ENCODE peak calls at places on chromosomes 12 and 14, in eight cellular contexts. O is Daoy; V is GM04504; U is memory B cell; J is activated CD4-positive, CD25-positive, alpha-beta regulatory T cell; I is activated T-helper 1 cell treated with Interleukin-2 at 50 U/mL for 16 hours; W is naive B cell; M is EL. Y is an unnamed sample.

GRCh38 chr14:91392623-91393303 is 24.9 kb downstream of the CCDC88C start:
- DNase-seq in O (no peak), V (no peak), U (no peak), J (no peak), I (no peak), W (no peak), M (no peak), Y (no peak)

GRCh38 chr12:88854260-88854659 is 274.0 kb upstream of the KITLG start:
- DNase-seq in O (peak; percentile 10), V (peak; percentile 72), U (no peak), J (no peak), I (no peak), W (no peak), M (peak; percentile 89), Y (peak; percentile 87)

GRCh38 chr12:53560386-53560785 is 53.1 kb upstream of the NPFF start:
- DNase-seq in O (peak; percentile 34), V (no peak), U (no peak), J (no peak), I (no peak), W (no peak), M (peak; percentile 74), Y (peak; percentile 62)

GRCh38 chr12:49348781-49349180 is 2.1 kb downstream of the DNAJC22 start:
- DNase-seq in O (no peak), V (no peak), U (no peak), J (no peak), I (no peak), W (no peak), M (no peak), Y (no peak)

GRCh38 chr12:78308701-78309100 is 478.0 kb downstream of the NAV3 start:
- DNase-seq in O (no peak), V (no peak), U (no peak), J (no peak), I (no peak), W (no peak), M (no peak), Y (no peak)

GRCh38 chr14:77950371-77950770 is 150.5 kb downstream of the ADCK1 start:
- DNase-seq in O (no peak), V (no peak), U (no peak), J (no peak), I (no peak), W (no peak), M (no peak), Y (no peak)

GRCh38 chr12:132740652-132741051 is 21.0 kb downstream of the ANKLE2 start:
- DNase-seq in O (no peak), V (no peak), U (no peak), J (no peak), I (no peak), W (no peak), M (no peak), Y (no peak)

GRCh38 chr12:5030066-5030465 is 13.6 kb upstream of the KCNA5 start:
- DNase-seq in O (no peak), V (no peak), U (no peak), J (no peak), I (no peak), W (no peak), M (no peak), Y (no peak)

GRCh38 chr12:48717252-48717695 is 767 bp upstream of the CCNT1 start:
- DNase-seq in O (no peak), V (peak; percentile 1), U (no peak), J (no peak), I (no peak), W (no peak), M (peak; percentile 11), Y (no peak)

Y was measured in non-pigmented ciliary epithelial cell.